ENCODE peak calls at places on chromosomes 4 and X, in six cellular contexts. One of them, this sample, is unnamed.

GRCh38 chr4:54961357-54961975 is 163.9 kb downstream of the KDR start:
- DNase-seq in PC-3: peak; percentile 66
- DNase-seq in neural progenitor cell: peak; percentile 55
- DNase-seq in fibroblast of lung: peak; percentile 25
- DNase-seq in astrocyte: peak; percentile 16
- DNase-seq in GM12878: no peak
- DNase-seq in this sample: no peak

GRCh38 chrX:97000682-97001393 is 117.1 kb downstream of the RPA4 start:
- DNase-seq in fibroblast of lung: no peak
- DNase-seq in GM12878: no peak
- DNase-seq in astrocyte: no peak
- DNase-seq in PC-3: no peak
- DNase-seq in neural progenitor cell: no peak
- DNase-seq in this sample: no peak

GRCh38 chr4:72969957-72970356 is 99.6 kb downstream of the COX18 start:
- DNase-seq in fibroblast of lung: peak; percentile 58
- DNase-seq in neural progenitor cell: peak; percentile 66
- DNase-seq in PC-3: no peak
- DNase-seq in GM12878: no peak
- DNase-seq in astrocyte: peak; percentile 51
- DNase-seq in this sample: no peak

GRCh38 chr4:74859163-74859562 is 64.8 kb upstream of the BTC start:
- DNase-seq in fibroblast of lung: no peak
- DNase-seq in PC-3: no peak
- DNase-seq in neural progenitor cell: no peak
- DNase-seq in GM12878: no peak
- DNase-seq in astrocyte: no peak
- DNase-seq in this sample: no peak

GRCh38 chr4:2714071-2714770 is 41.9 kb downstream of the TNIP2 start:
- DNase-seq in neural progenitor cell: no peak
- DNase-seq in PC-3: no peak
- DNase-seq in astrocyte: peak; percentile 17
- DNase-seq in GM12878: no peak
- DNase-seq in fibroblast of lung: peak; percentile 37
- DNase-seq in this sample: no peak

GRCh38 chr4:146124023-146124680 is 51.4 kb upstream of the LSM6 start:
- DNase-seq in fibroblast of lung: peak; percentile 8
- DNase-seq in PC-3: no peak
- DNase-seq in astrocyte: no peak
- DNase-seq in GM12878: no peak
- DNase-seq in neural progenitor cell: peak; percentile 23
- DNase-seq in this sample: no peak

GRCh38 chr4:107870236-107870635 is 45.5 kb downstream of the SGMS2 start:
- DNase-seq in fibroblast of lung: no peak
- DNase-seq in PC-3: no peak
- DNase-seq in astrocyte: no peak
- DNase-seq in GM12878: no peak
- DNase-seq in neural progenitor cell: no peak
- DNase-seq in this sample: no peak

GRCh38 chr4:169107528-169107927 is 97.5 kb upstream of the CBR4 start:
- DNase-seq in astrocyte: no peak
- DNase-seq in fibroblast of lung: no peak
- DNase-seq in neural progenitor cell: no peak
- DNase-seq in GM12878: no peak
- DNase-seq in PC-3: no peak
- DNase-seq in this sample: no peak

GRCh38 chr4:153954654-153955053 is 165.8 kb upstream of the SFRP2 start:
- DNase-seq in astrocyte: no peak
- DNase-seq in GM12878: no peak
- DNase-seq in neural progenitor cell: no peak
- DNase-seq in PC-3: no peak
- DNase-seq in fibroblast of lung: no peak
- DNase-seq in this sample: no peak

GRCh38 chr4:87848622-87849351 is 16.0 kb downstream of the MEPE start:
- DNase-seq in astrocyte: peak; percentile 37
- DNase-seq in fibroblast of lung: peak; percentile 59
- DNase-seq in PC-3: peak; percentile 55
- DNase-seq in GM12878: no peak
- DNase-seq in neural progenitor cell: peak; percentile 71
- DNase-seq in this sample: no peak

GRCh38 chr4:82780398-82781231 is 18.0 kb downstream of the SCD5 start:
- DNase-seq in astrocyte: peak; percentile 58
- DNase-seq in PC-3: no peak
- DNase-seq in fibroblast of lung: peak; percentile 73
- DNase-seq in GM12878: no peak
- DNase-seq in neural progenitor cell: no peak
- DNase-seq in this sample: peak; percentile 92

GRCh38 chr4:1501754-1502500 is 95.7 kb upstream of the NKX1-1 start:
- DNase-seq in astrocyte: no peak
- DNase-seq in GM12878: no peak
- DNase-seq in fibroblast of lung: no peak
- DNase-seq in PC-3: no peak
- DNase-seq in neural progenitor cell: no peak
- DNase-seq in this sample: peak; percentile 51

GRCh38 chrX:107448625-107449468 is 605 bp upstream of the FRMPD3 start:
- DNase-seq in fibroblast of lung: peak; percentile 14
- DNase-seq in PC-3: peak; percentile 25
- DNase-seq in GM12878: no peak
- DNase-seq in astrocyte: no peak
- DNase-seq in neural progenitor cell: peak; percentile 64
- DNase-seq in this sample: peak; percentile 65

GRCh38 chrX:120604359-120604782 is 470 bp downstream of the MCTS1 start:
- DNase-seq in GM12878: no peak
- DNase-seq in astrocyte: peak; percentile 33
- DNase-seq in fibroblast of lung: peak; percentile 51
- DNase-seq in PC-3: peak; percentile 37
- DNase-seq in neural progenitor cell: peak; percentile 17
- DNase-seq in this sample: no peak

GRCh38 chr4:144782345-144782744 is 136.4 kb downstream of the HHIP start:
- DNase-seq in astrocyte: peak; percentile 53
- DNase-seq in neural progenitor cell: no peak
- DNase-seq in fibroblast of lung: peak; percentile 64
- DNase-seq in PC-3: peak; percentile 29
- DNase-seq in GM12878: no peak
- DNase-seq in this sample: no peak

GRCh38 chrX:39650883-39651282 is 446.9 kb downstream of the BCOR start:
- DNase-seq in GM12878: no peak
- DNase-seq in fibroblast of lung: no peak
- DNase-seq in astrocyte: no peak
- DNase-seq in PC-3: no peak
- DNase-seq in neural progenitor cell: no peak
- DNase-seq in this sample: peak; percentile 75

GRCh38 chrX:9882669-9883446 is 84.3 kb upstream of the CLDN34 start:
- DNase-seq in astrocyte: peak; percentile 40
- DNase-seq in GM12878: no peak
- DNase-seq in PC-3: no peak
- DNase-seq in fibroblast of lung: peak; percentile 38
- DNase-seq in neural progenitor cell: no peak
- DNase-seq in this sample: no peak

GRCh38 chrX:154987940-154988339 is 34.6 kb downstream of the F8 start:
- DNase-seq in astrocyte: no peak
- DNase-seq in GM12878: no peak
- DNase-seq in neural progenitor cell: no peak
- DNase-seq in PC-3: no peak
- DNase-seq in fibroblast of lung: no peak
- DNase-seq in this sample: no peak

GRCh38 chrX:9538544-9539045 is 73.7 kb downstream of the TBL1X start:
- DNase-seq in neural progenitor cell: no peak
- DNase-seq in fibroblast of lung: no peak
- DNase-seq in PC-3: no peak
- DNase-seq in astrocyte: no peak
- DNase-seq in GM12878: no peak
- DNase-seq in this sample: no peak

GRCh38 chr4:71050809-71051208 is 57.4 kb downstream of the DCK start:
- DNase-seq in fibroblast of lung: peak; percentile 6
- DNase-seq in neural progenitor cell: no peak
- DNase-seq in GM12878: no peak
- DNase-seq in PC-3: peak; percentile 43
- DNase-seq in astrocyte: no peak
- DNase-seq in this sample: no peak
- TF ChIP-seq CTCF in fibroblast of lung: no peak
- TF ChIP-seq CTCF in neural progenitor cell: no peak
- TF ChIP-seq CTCF in GM12878: no peak
- TF ChIP-seq CTCF in PC-3: peak; percentile 29
- TF ChIP-seq CTCF in astrocyte: no peak
- TF ChIP-seq CTCF in this sample: no peak

GRCh38 chr4:80185787-80186548 is 11.3 kb upstream of the PRDM8 start:
- DNase-seq in astrocyte: no peak
- DNase-seq in GM12878: no peak
- DNase-seq in neural progenitor cell: peak; percentile 57
- DNase-seq in fibroblast of lung: peak; percentile 24
- DNase-seq in PC-3: no peak
- DNase-seq in this sample: no peak
- H3K9ac ChIP-seq in astrocyte: peak overlapping the region; percentile 94
- H3K9ac ChIP-seq in GM12878: no peak overlapping the region
- H3K9ac ChIP-seq in neural progenitor cell: no peak overlapping the region
- H3K9ac ChIP-seq in fibroblast of lung: no peak overlapping the region
- H3K9ac ChIP-seq in PC-3: no peak overlapping the region
- H3K9ac ChIP-seq in this sample: no peak overlapping the region

GRCh38 chr4:152328595-152328994 is 207.3 kb downstream of the FBXW7 start:
- DNase-seq in astrocyte: no peak
- DNase-seq in neural progenitor cell: no peak
- DNase-seq in fibroblast of lung: no peak
- DNase-seq in PC-3: peak; percentile 85
- DNase-seq in GM12878: no peak
- DNase-seq in this sample: no peak
- H3K36me3 ChIP-seq in astrocyte: peaks cover 29% of the 10 kb centered on the region
- H3K36me3 ChIP-seq in neural progenitor cell: no peaks in the 10 kb centered on the region
- H3K36me3 ChIP-seq in fibroblast of lung: no peaks in the 10 kb centered on the region
- H3K36me3 ChIP-seq in PC-3: peaks cover 8% of the 10 kb centered on the region
- H3K36me3 ChIP-seq in GM12878: peaks cover 24% of the 10 kb centered on the region
- H3K36me3 ChIP-seq in this sample: peaks cover 9% of the 10 kb centered on the region

DNA sequence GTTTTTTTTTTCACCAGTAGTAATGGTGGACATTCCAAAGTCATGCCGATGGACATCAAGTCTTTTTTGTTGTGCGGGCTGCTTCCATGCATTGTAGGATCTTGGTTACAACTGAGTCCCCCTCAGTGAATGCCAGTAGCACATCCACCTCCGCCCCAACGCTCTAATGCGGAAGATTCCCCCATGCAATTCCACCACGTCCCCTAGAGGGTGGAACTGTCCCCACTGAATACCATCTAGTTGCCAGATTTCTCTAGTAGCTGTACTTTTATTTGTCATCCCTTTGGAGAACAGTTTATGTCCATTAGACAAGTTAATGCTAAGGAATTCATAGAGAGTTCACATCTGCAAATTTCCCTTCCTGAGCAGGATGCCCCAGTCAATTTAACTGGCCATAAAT is 6.7 kb downstream of the SHISA3 start:
- DNase-seq in fibroblast of lung: no peak
- DNase-seq in PC-3: peak; percentile 3
- DNase-seq in GM12878: no peak
- DNase-seq in astrocyte: no peak
- DNase-seq in neural progenitor cell: peak; percentile 38
- DNase-seq in this sample: no peak
- TF ChIP-seq CTCF in fibroblast of lung: no peak
- TF ChIP-seq CTCF in PC-3: peak; percentile 10
- TF ChIP-seq CTCF in GM12878: peak; percentile 8
- TF ChIP-seq CTCF in astrocyte: no peak
- TF ChIP-seq CTCF in neural progenitor cell: peak; percentile 53
- TF ChIP-seq CTCF in this sample: no peak

GRCh38 chr4:6885953-6886557 is 23.6 kb upstream of the TBC1D14 start:
- DNase-seq in GM12878: peak; percentile 34
- DNase-seq in astrocyte: peak; percentile 75
- DNase-seq in fibroblast of lung: peak; percentile 85
- DNase-seq in PC-3: peak; percentile 15
- DNase-seq in neural progenitor cell: no peak
- DNase-seq in this sample: no peak
- H3K9ac ChIP-seq in GM12878: no peak overlapping the region
- H3K9ac ChIP-seq in astrocyte: peak overlapping the region; percentile 60
- H3K9ac ChIP-seq in fibroblast of lung: peak overlapping the region; percentile 28
- H3K9ac ChIP-seq in PC-3: no peak overlapping the region
- H3K9ac ChIP-seq in neural progenitor cell: no peak overlapping the region
- H3K9ac ChIP-seq in this sample: no peak overlapping the region

GRCh38 chr4:124947622-124948265 is 235.2 kb upstream of the ANKRD50 start:
- DNase-seq in astrocyte: peak; percentile 26
- DNase-seq in neural progenitor cell: no peak
- DNase-seq in GM12878: no peak
- DNase-seq in PC-3: no peak
- DNase-seq in fibroblast of lung: peak; percentile 40
- DNase-seq in this sample: no peak
- H3K36me3 ChIP-seq in astrocyte: no peaks in the 10 kb centered on the region
- H3K36me3 ChIP-seq in neural progenitor cell: no peaks in the 10 kb centered on the region
- H3K36me3 ChIP-seq in GM12878: no peaks in the 10 kb centered on the region
- H3K36me3 ChIP-seq in PC-3: no peaks in the 10 kb centered on the region
- H3K36me3 ChIP-seq in fibroblast of lung: no peaks in the 10 kb centered on the region
- H3K36me3 ChIP-seq in this sample: no peaks in the 10 kb centered on the region

DNA sequence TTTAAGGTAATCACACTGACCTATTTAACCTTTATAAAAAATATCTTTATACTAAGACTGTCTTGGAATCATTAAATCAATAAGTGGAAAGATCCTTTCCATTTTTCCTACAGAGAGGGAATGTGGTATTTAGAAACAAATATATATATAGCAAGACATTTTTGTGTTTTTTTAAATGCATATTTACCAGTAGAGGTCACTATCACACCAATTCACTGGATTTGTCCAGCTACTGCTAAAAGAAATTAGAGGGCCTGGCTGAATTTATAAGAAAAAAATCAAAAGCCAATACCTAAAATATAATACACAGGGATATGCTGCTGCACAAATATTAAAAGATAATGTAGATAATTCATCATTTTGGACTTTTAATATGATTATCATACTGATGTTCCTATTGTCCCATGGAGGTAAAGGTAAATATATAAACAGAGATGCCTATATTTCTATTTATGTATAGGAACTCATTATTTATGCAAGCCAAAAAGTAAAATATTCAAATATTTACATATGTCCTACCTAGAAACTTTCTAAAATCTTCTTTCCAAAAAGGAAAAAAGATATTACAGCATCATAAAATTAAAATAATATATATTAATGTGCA is 69.5 kb downstream of the PDE5A start:
- DNase-seq in fibroblast of lung: peak; percentile 58
- DNase-seq in astrocyte: peak; percentile 36
- DNase-seq in neural progenitor cell: peak; percentile 30
- DNase-seq in PC-3: peak; percentile 66
- DNase-seq in GM12878: no peak
- DNase-seq in this sample: no peak
- TF ChIP-seq CTCF in fibroblast of lung: peak; percentile 25
- TF ChIP-seq CTCF in astrocyte: peak; percentile 36
- TF ChIP-seq CTCF in neural progenitor cell: peak; percentile 64
- TF ChIP-seq CTCF in PC-3: peak; percentile 63
- TF ChIP-seq CTCF in GM12878: peak; percentile 22
- TF ChIP-seq CTCF in this sample: no peak

GRCh38 chr4:158371158-158371557 is 150.5 kb upstream of the RXFP1 start:
- DNase-seq in astrocyte: peak; percentile 49
- DNase-seq in PC-3: peak; percentile 50
- DNase-seq in fibroblast of lung: peak; percentile 55
- DNase-seq in GM12878: no peak
- DNase-seq in neural progenitor cell: no peak
- DNase-seq in this sample: no peak
- H3K9ac ChIP-seq in astrocyte: no peak overlapping the region
- H3K9ac ChIP-seq in PC-3: peak overlapping the region; percentile 29
- H3K9ac ChIP-seq in fibroblast of lung: no peak overlapping the region
- H3K9ac ChIP-seq in GM12878: no peak overlapping the region
- H3K9ac ChIP-seq in neural progenitor cell: no peak overlapping the region
- H3K9ac ChIP-seq in this sample: no peak overlapping the region

DNA sequence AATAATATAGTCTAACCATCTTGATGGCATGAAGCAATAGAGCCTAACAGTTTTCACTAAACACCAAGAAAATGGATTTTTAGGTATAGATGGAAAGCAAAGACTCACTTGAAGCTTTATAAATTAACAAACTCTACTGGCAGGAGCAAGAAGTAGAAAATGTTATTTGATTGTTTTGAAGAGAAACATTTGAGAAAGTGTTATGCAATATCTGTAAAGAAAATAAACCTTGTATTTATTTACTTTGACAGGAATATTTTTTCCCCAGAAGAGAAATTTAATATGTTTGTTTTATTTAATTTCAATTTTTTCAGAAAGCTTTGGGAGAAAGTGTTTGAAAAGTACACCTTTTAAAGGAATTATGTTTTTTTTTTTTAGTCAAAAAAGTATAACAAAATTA is 139.0 kb downstream of the STIM2 start:
- DNase-seq in astrocyte: no peak
- DNase-seq in PC-3: no peak
- DNase-seq in GM12878: no peak
- DNase-seq in neural progenitor cell: no peak
- DNase-seq in fibroblast of lung: no peak
- DNase-seq in this sample: no peak
- H3K36me3 ChIP-seq in astrocyte: no peaks in the 10 kb centered on the region
- H3K36me3 ChIP-seq in PC-3: no peaks in the 10 kb centered on the region
- H3K36me3 ChIP-seq in GM12878: no peaks in the 10 kb centered on the region
- H3K36me3 ChIP-seq in neural progenitor cell: peaks cover 8% of the 10 kb centered on the region
- H3K36me3 ChIP-seq in fibroblast of lung: no peaks in the 10 kb centered on the region
- H3K36me3 ChIP-seq in this sample: peaks cover 2% of the 10 kb centered on the region